ENCODE peak calls at places on chromosomes 5 and 9, in four cellular contexts. One of them, this sample, is unnamed.

GRCh38 chr5:118486647-118487046 is 501.7 kb downstream of the DTWD2 start:
- DNase-seq in AG09319: no peak
- DNase-seq in GM10248: no peak
- DNase-seq in A673: no peak
- DNase-seq in this sample: no peak

GRCh38 chr9:109715340-109715739 is 64.7 kb upstream of the PALM2AKAP2 start:
- DNase-seq in AG09319: no peak
- DNase-seq in GM10248: no peak
- DNase-seq in A673: no peak
- DNase-seq in this sample: no peak

GRCh38 chr5:39080597-39081204 is 6.5 kb upstream of the RICTOR start:
- DNase-seq in AG09319: no peak
- DNase-seq in GM10248: peak
- DNase-seq in A673: peak
- DNase-seq in this sample: peak

GRCh38 chr9:2271426-2271825 is 256.3 kb downstream of the SMARCA2 start:
- DNase-seq in AG09319: no peak
- DNase-seq in GM10248: peak
- DNase-seq in A673: peak
- DNase-seq in this sample: peak

GRCh38 chr5:2044041-2044440 is 161.3 kb upstream of the IRX4 start:
- DNase-seq in AG09319: no peak
- DNase-seq in GM10248: no peak
- DNase-seq in A673: no peak
- DNase-seq in this sample: no peak

GRCh38 chr5:179439181-179439990 is 94.1 kb upstream of the ADAMTS2 start:
- DNase-seq in AG09319: no peak
- DNase-seq in GM10248: no peak
- DNase-seq in A673: no peak
- DNase-seq in this sample: no peak

GRCh38 chr5:38094889-38095288 is 163.5 kb upstream of the EGFLAM start:
- DNase-seq in AG09319: no peak
- DNase-seq in GM10248: no peak
- DNase-seq in A673: no peak
- DNase-seq in this sample: no peak

GRCh38 chr9:13721481-13722235 is 442.2 kb upstream of the MPDZ start:
- DNase-seq in AG09319: peak
- DNase-seq in GM10248: no peak
- DNase-seq in A673: peak
- DNase-seq in this sample: no peak

GRCh38 chr5:66242050-66242449 is 98.0 kb downstream of the SREK1 start:
- DNase-seq in AG09319: no peak
- DNase-seq in GM10248: no peak
- DNase-seq in A673: no peak
- DNase-seq in this sample: no peak

GRCh38 chr5:112762113-112762810 is 24.6 kb downstream of the APC start:
- DNase-seq in AG09319: no peak
- DNase-seq in GM10248: no peak
- DNase-seq in A673: no peak
- DNase-seq in this sample: no peak

GRCh38 chr9:88995627-88996026 is 4.4 kb downstream of the S1PR3 start:
- DNase-seq in AG09319: no peak
- DNase-seq in GM10248: no peak
- DNase-seq in A673: no peak
- DNase-seq in this sample: no peak

GRCh38 chr5:132203916-132204315 is 23.7 kb downstream of the P4HA2 start:
- DNase-seq in AG09319: no peak
- DNase-seq in GM10248: no peak
- DNase-seq in A673: no peak
- DNase-seq in this sample: no peak

GRCh38 chr9:88521308-88521707 is 13.7 kb upstream of the NXNL2 start:
- DNase-seq in AG09319: no peak
- DNase-seq in GM10248: no peak
- DNase-seq in A673: no peak
- DNase-seq in this sample: no peak

GRCh38 chr9:74645007-74645639 is 148.0 kb downstream of the RORB start:
- DNase-seq in AG09319: no peak
- DNase-seq in GM10248: peak
- DNase-seq in A673: peak
- DNase-seq in this sample: peak

GRCh38 chr5:115262066-115262404 is 642 bp downstream of the PGGT1B start:
- DNase-seq in AG09319: no peak
- DNase-seq in GM10248: no peak
- DNase-seq in A673: no peak
- DNase-seq in this sample: no peak

GRCh38 chr9:94772654-94773303 is 46.3 kb downstream of the AOPEP start:
- DNase-seq in AG09319: peak
- DNase-seq in GM10248: no peak
- DNase-seq in A673: no peak
- DNase-seq in this sample: no peak

GRCh38 chr9:109349431-109349846 is 28.6 kb upstream of the EPB41L4B start:
- DNase-seq in AG09319: peak
- DNase-seq in GM10248: no peak
- DNase-seq in A673: no peak
- DNase-seq in this sample: no peak

GRCh38 chr5:67886761-67887160 is 328.8 kb upstream of the PIK3R1 start:
- DNase-seq in AG09319: no peak
- DNase-seq in GM10248: no peak
- DNase-seq in A673: peak
- DNase-seq in this sample: no peak

GRCh38 chr9:79189511-79189924 is 382.2 kb upstream of the TLE4 start:
- DNase-seq in AG09319: no peak
- DNase-seq in GM10248: no peak
- DNase-seq in A673: no peak
- DNase-seq in this sample: no peak

GRCh38 chr9:551986-552930 is 289.2 kb upstream of the DMRT1 start:
- DNase-seq in AG09319: peak
- DNase-seq in GM10248: no peak
- DNase-seq in A673: no peak
- DNase-seq in this sample: no peak

GRCh38 chr9:88535226-88535931 is 401 bp downstream of the NXNL2 start:
- DNase-seq in AG09319: no peak
- DNase-seq in GM10248: no peak
- DNase-seq in A673: no peak
- DNase-seq in this sample: peak

GRCh38 chr9:2015581-2016410 is 649 bp downstream of the SMARCA2 start:
- DNase-seq in AG09319: no peak
- DNase-seq in GM10248: peak
- DNase-seq in A673: peak
- DNase-seq in this sample: peak

GRCh38 chr9:2299156-2299842 is 284.2 kb downstream of the SMARCA2 start:
- DNase-seq in AG09319: no peak
- DNase-seq in GM10248: no peak
- DNase-seq in A673: no peak
- DNase-seq in this sample: no peak

GRCh38 chr9:82021198-82021597 is 32.6 kb downstream of the SPATA31D1 start:
- DNase-seq in AG09319: peak
- DNase-seq in GM10248: no peak
- DNase-seq in A673: no peak
- DNase-seq in this sample: no peak

GRCh38 chr5:151570512-151571269 is 20.4 kb downstream of the FAT2 start:
- DNase-seq in AG09319: no peak
- DNase-seq in GM10248: no peak
- DNase-seq in A673: no peak
- DNase-seq in this sample: no peak

GRCh38 chr5:133386662-133387061 is 225.7 kb downstream of the FSTL4 start:
- DNase-seq in AG09319: no peak
- DNase-seq in GM10248: no peak
- DNase-seq in A673: no peak
- DNase-seq in this sample: no peak

GRCh38 chr5:112492291-112492690 is 73.2 kb upstream of the EPB41L4A start:
- DNase-seq in AG09319: no peak
- DNase-seq in GM10248: peak
- DNase-seq in A673: peak
- DNase-seq in this sample: peak

GRCh38 chr5:6373081-6373846 is 5.1 kb downstream of the MED10 start:
- DNase-seq in AG09319: no peak
- DNase-seq in GM10248: no peak
- DNase-seq in A673: no peak
- DNase-seq in this sample: no peak

GRCh38 chr5:140996055-140996454 is 29.8 kb downstream of the PCDHAC2 start:
- DNase-seq in AG09319: no peak
- DNase-seq in GM10248: no peak
- DNase-seq in A673: peak
- DNase-seq in this sample: no peak

DNA sequence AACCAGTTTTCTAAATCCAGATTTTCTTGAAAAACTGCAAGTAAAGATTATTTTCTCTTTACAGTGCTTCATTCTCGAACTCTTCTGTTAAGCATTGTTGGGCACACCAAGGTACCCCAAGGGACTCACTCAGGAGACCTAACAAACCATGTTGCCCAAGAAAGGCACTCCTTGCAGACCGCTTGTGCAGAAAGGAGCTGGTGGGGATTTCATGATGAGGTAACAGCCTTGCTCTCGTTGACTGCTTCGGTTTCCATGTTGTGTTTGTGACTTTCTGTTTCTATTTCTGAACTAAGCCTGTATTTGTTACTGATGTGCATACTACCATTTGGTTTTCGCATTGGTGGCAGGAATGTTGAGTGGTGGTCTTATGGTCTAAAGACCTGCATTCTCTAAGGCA is 266.6 kb upstream of the DAP start:
- DNase-seq in AG09319: no peak
- DNase-seq in GM10248: no peak
- DNase-seq in A673: no peak
- DNase-seq in this sample: no peak
- TF ChIP-seq CTCF in AG09319: no peak
- TF ChIP-seq CTCF in GM10248: no peak
- TF ChIP-seq CTCF in A673: no peak
- TF ChIP-seq CTCF in this sample: no peak

GRCh38 chr9:134962065-134962997 is 44.6 kb upstream of the FCN1 start:
- DNase-seq in AG09319: no peak
- DNase-seq in GM10248: no peak
- DNase-seq in A673: no peak
- DNase-seq in this sample: no peak
- TF ChIP-seq CTCF in AG09319: no peak
- TF ChIP-seq CTCF in GM10248: no peak
- TF ChIP-seq CTCF in A673: no peak
- TF ChIP-seq CTCF in this sample: no peak

DNA sequence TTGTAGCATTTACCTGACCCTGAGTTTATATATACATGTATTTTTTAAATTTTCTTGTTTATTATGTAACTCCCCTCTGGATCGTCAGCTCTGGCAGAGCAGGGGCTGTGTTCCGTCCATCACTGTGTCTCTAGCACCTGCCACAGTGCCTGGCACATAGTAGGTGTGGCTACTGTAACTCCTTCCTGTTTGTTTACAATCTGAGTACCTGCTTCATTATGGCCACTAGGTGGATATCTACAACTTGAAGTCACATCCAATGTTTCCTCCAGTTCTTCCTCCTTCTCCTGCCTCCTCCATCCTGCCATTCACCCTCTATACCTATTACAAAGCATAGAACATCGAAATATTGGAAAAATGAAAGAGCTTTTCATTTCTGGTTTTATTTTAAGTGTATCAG is 14.2 kb upstream of the PPP1R2B start:
- DNase-seq in AG09319: no peak
- DNase-seq in GM10248: peak
- DNase-seq in A673: no peak
- DNase-seq in this sample: no peak
- TF ChIP-seq CTCF in AG09319: no peak
- TF ChIP-seq CTCF in GM10248: peak
- TF ChIP-seq CTCF in A673: peak
- TF ChIP-seq CTCF in this sample: no peak

DNA sequence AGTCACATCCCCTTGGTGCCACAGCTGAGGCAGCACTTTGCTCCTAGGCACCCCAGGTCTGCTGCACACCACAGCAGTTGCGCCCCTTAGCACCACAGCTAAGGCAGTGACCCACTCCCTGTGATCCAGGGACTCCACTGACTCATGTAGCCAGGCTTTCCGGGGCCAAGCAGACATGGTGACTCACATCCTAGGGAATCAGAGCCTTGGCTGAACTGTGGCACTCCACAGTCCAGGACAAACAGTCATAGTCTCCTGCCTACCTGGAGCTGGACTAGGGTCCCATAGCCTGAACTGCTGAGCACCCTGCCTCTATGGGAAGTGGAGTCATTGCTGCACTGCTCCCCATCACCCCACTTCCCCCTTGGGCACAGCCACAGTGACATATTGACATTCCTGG is 338.7 kb downstream of the NPR3 start:
- DNase-seq in AG09319: no peak
- DNase-seq in GM10248: no peak
- DNase-seq in A673: no peak
- DNase-seq in this sample: no peak
- TF ChIP-seq CTCF in AG09319: no peak
- TF ChIP-seq CTCF in GM10248: no peak
- TF ChIP-seq CTCF in A673: no peak
- TF ChIP-seq CTCF in this sample: no peak

GRCh38 chr5:177524941-177525655 is 8.3 kb upstream of the DDX41 start:
- DNase-seq in AG09319: no peak
- DNase-seq in GM10248: no peak
- DNase-seq in A673: no peak
- DNase-seq in this sample: no peak
- TF ChIP-seq CTCF in AG09319: no peak
- TF ChIP-seq CTCF in GM10248: no peak
- TF ChIP-seq CTCF in A673: no peak
- TF ChIP-seq CTCF in this sample: no peak

DNA sequence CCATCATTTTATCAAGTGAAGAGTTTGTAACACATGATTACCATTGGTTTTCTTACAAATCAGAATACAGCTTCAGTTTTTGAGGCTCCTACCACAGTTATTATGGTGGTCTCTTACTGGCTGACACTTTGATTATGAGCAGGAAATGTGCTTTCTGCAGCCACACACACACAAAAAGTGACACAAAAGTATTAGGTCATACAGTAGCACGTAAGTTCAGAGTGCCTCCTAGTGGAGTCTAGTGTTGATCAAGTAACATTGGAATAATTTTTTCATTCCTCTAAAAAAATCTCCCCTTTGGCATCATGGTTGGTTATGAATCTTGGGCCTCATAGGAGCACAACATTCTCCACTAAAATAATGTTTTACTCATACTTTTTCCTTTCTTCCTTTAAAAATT is 37.6 kb downstream of the PAM start:
- DNase-seq in AG09319: no peak
- DNase-seq in GM10248: no peak
- DNase-seq in A673: peak
- DNase-seq in this sample: no peak
- TF ChIP-seq CTCF in AG09319: peak
- TF ChIP-seq CTCF in GM10248: no peak
- TF ChIP-seq CTCF in A673: peak
- TF ChIP-seq CTCF in this sample: no peak

GRCh38 chr5:136201870-136202269 is 8.9 kb upstream of the SMIM32 start:
- DNase-seq in AG09319: no peak
- DNase-seq in GM10248: no peak
- DNase-seq in A673: no peak
- DNase-seq in this sample: no peak

GRCh38 chr5:136198453-136198852 is 5.5 kb upstream of the SMIM32 start:
- DNase-seq in AG09319: no peak
- DNase-seq in GM10248: peak
- DNase-seq in A673: no peak
- DNase-seq in this sample: no peak

GRCh38 chr5:136199408-136199807 is 6.4 kb upstream of the SMIM32 start:
- DNase-seq in AG09319: no peak
- DNase-seq in GM10248: peak
- DNase-seq in A673: no peak
- DNase-seq in this sample: no peak

GRCh38 chr5:136200761-136201160 is 7.8 kb upstream of the SMIM32 start:
- DNase-seq in AG09319: no peak
- DNase-seq in GM10248: no peak
- DNase-seq in A673: no peak
- DNase-seq in this sample: no peak

GRCh38 chr5:136200130-136200529 is 7.2 kb upstream of the SMIM32 start:
- DNase-seq in AG09319: no peak
- DNase-seq in GM10248: no peak
- DNase-seq in A673: no peak
- DNase-seq in this sample: no peak
- TF ChIP-seq CTCF in AG09319: no peak
- TF ChIP-seq CTCF in GM10248: no peak
- TF ChIP-seq CTCF in A673: no peak
- TF ChIP-seq CTCF in this sample: no peak

This sample was measured in GM13976.